ENCODE peak calls at places on chromosomes 3 and 15, in nine cellular contexts. One of them, this sample, is unnamed.
A peak's percentile ranks its signal among the peaks of the same experiment; 100 is the strongest.

GRCh38 chr3:195462308-195462610 is 19.4 kb upstream of the ACAP2 start:
- DNase-seq in sigmoid colon: no peak
- DNase-seq in A549: no peak
- DNase-seq in stomach: no peak
- DNase-seq in suprapubic skin: no peak
- DNase-seq in H54: no peak
- DNase-seq in transverse colon: peak; percentile 46
- DNase-seq in heart left ventricle: no peak
- DNase-seq in K562: no peak
- DNase-seq in this sample: no peak

GRCh38 chr15:73691398-73691797 is 7.2 kb downstream of the CD276 start:
- DNase-seq in K562: peak; percentile 29
- DNase-seq in heart left ventricle: peak; percentile 80
- DNase-seq in transverse colon: peak; percentile 52
- DNase-seq in H54: no peak
- DNase-seq in A549: no peak
- DNase-seq in sigmoid colon: peak; percentile 74
- DNase-seq in stomach: peak; percentile 70
- DNase-seq in suprapubic skin: peak; percentile 87
- DNase-seq in this sample: no peak

GRCh38 chr3:64148955-64149653 is 76.2 kb downstream of the PRICKLE2 start:
- DNase-seq in H54: no peak
- DNase-seq in stomach: no peak
- DNase-seq in A549: no peak
- DNase-seq in heart left ventricle: no peak
- DNase-seq in sigmoid colon: no peak
- DNase-seq in suprapubic skin: no peak
- DNase-seq in K562: no peak
- DNase-seq in transverse colon: no peak
- DNase-seq in this sample: no peak

GRCh38 chr3:84074767-84075166 is 884.0 kb upstream of the CADM2 start:
- DNase-seq in suprapubic skin: no peak
- DNase-seq in K562: no peak
- DNase-seq in stomach: no peak
- DNase-seq in A549: no peak
- DNase-seq in transverse colon: no peak
- DNase-seq in sigmoid colon: no peak
- DNase-seq in heart left ventricle: no peak
- DNase-seq in H54: no peak
- DNase-seq in this sample: no peak

GRCh38 chr3:169744332-169745054 is 20.4 kb downstream of the TERC start:
- DNase-seq in sigmoid colon: no peak
- DNase-seq in transverse colon: no peak
- DNase-seq in stomach: no peak
- DNase-seq in A549: no peak
- DNase-seq in K562: no peak
- DNase-seq in suprapubic skin: no peak
- DNase-seq in H54: no peak
- DNase-seq in heart left ventricle: no peak
- DNase-seq in this sample: no peak

GRCh38 chr15:80588801-80589200 is 106.3 kb upstream of the ABHD17C start:
- DNase-seq in suprapubic skin: no peak
- DNase-seq in stomach: peak; percentile 35
- DNase-seq in K562: no peak
- DNase-seq in heart left ventricle: no peak
- DNase-seq in H54: peak; percentile 34
- DNase-seq in A549: peak; percentile 90
- DNase-seq in transverse colon: no peak
- DNase-seq in sigmoid colon: no peak
- DNase-seq in this sample: peak; percentile 51

GRCh38 chr3:109922898-109923297 is 585.6 kb upstream of the DPPA4 start:
- DNase-seq in stomach: no peak
- DNase-seq in H54: no peak
- DNase-seq in suprapubic skin: no peak
- DNase-seq in heart left ventricle: no peak
- DNase-seq in sigmoid colon: no peak
- DNase-seq in transverse colon: no peak
- DNase-seq in K562: no peak
- DNase-seq in A549: no peak
- DNase-seq in this sample: no peak

GRCh38 chr3:49903451-49904424 is at the start of gene MST1R:
- DNase-seq in K562: peak; percentile 90
- DNase-seq in sigmoid colon: peak; percentile 84
- DNase-seq in stomach: peak; percentile 94
- DNase-seq in A549: peak; percentile 74
- DNase-seq in suprapubic skin: no peak
- DNase-seq in heart left ventricle: peak; percentile 76
- DNase-seq in H54: no peak
- DNase-seq in transverse colon: peak; percentile 94
- DNase-seq in this sample: peak; percentile 27

GRCh38 chr3:39267631-39268553 is 11.9 kb downstream of the CX3CR1 start:
- DNase-seq in A549: no peak
- DNase-seq in heart left ventricle: no peak
- DNase-seq in K562: no peak
- DNase-seq in stomach: no peak
- DNase-seq in suprapubic skin: no peak
- DNase-seq in H54: no peak
- DNase-seq in transverse colon: no peak
- DNase-seq in sigmoid colon: no peak
- DNase-seq in this sample: no peak

GRCh38 chr3:31960793-31961431 is 20.1 kb downstream of the OSBPL10 start:
- DNase-seq in suprapubic skin: no peak
- DNase-seq in stomach: no peak
- DNase-seq in K562: no peak
- DNase-seq in H54: no peak
- DNase-seq in A549: peak; percentile 76
- DNase-seq in sigmoid colon: no peak
- DNase-seq in heart left ventricle: no peak
- DNase-seq in transverse colon: no peak
- DNase-seq in this sample: peak; percentile 82

GRCh38 chr3:183475019-183475418 is 46.6 kb upstream of the MCF2L2 start:
- DNase-seq in stomach: no peak
- DNase-seq in K562: no peak
- DNase-seq in transverse colon: no peak
- DNase-seq in heart left ventricle: no peak
- DNase-seq in A549: no peak
- DNase-seq in H54: no peak
- DNase-seq in suprapubic skin: no peak
- DNase-seq in sigmoid colon: no peak
- DNase-seq in this sample: no peak

GRCh38 chr3:58164199-58164879 is 46.4 kb downstream of the DNASE1L3 start:
- DNase-seq in K562: no peak
- DNase-seq in A549: peak; percentile 93
- DNase-seq in H54: no peak
- DNase-seq in stomach: peak; percentile 92
- DNase-seq in sigmoid colon: peak; percentile 80
- DNase-seq in transverse colon: no peak
- DNase-seq in heart left ventricle: peak; percentile 91
- DNase-seq in suprapubic skin: no peak
- DNase-seq in this sample: no peak

GRCh38 chr3:13713396-13713795 is 164.5 kb downstream of the FBLN2 start:
- DNase-seq in suprapubic skin: peak; percentile 54
- DNase-seq in A549: no peak
- DNase-seq in K562: no peak
- DNase-seq in stomach: peak; percentile 16
- DNase-seq in heart left ventricle: no peak
- DNase-seq in transverse colon: no peak
- DNase-seq in H54: no peak
- DNase-seq in sigmoid colon: peak; percentile 46
- DNase-seq in this sample: no peak

GRCh38 chr3:170909129-170909903 is 879 bp upstream of the EIF5A2 start:
- DNase-seq in K562: no peak
- DNase-seq in suprapubic skin: no peak
- DNase-seq in A549: peak; percentile 66
- DNase-seq in H54: peak; percentile 33
- DNase-seq in sigmoid colon: peak; percentile 62
- DNase-seq in transverse colon: no peak
- DNase-seq in stomach: no peak
- DNase-seq in heart left ventricle: no peak
- DNase-seq in this sample: peak; percentile 69

GRCh38 chr15:101242160-101242998 is 9.5 kb downstream of the CHSY1 start:
- DNase-seq in sigmoid colon: no peak
- DNase-seq in suprapubic skin: no peak
- DNase-seq in H54: no peak
- DNase-seq in stomach: no peak
- DNase-seq in K562: no peak
- DNase-seq in transverse colon: peak; percentile 45
- DNase-seq in heart left ventricle: no peak
- DNase-seq in A549: no peak
- DNase-seq in this sample: no peak
- TF ChIP-seq POLR2A in sigmoid colon: no peak
- TF ChIP-seq POLR2A in suprapubic skin: no peak
- TF ChIP-seq POLR2A in H54: no peak
- TF ChIP-seq POLR2A in stomach: no peak
- TF ChIP-seq POLR2A in K562: no peak
- TF ChIP-seq POLR2A in transverse colon: no peak
- TF ChIP-seq POLR2A in heart left ventricle: no peak
- TF ChIP-seq POLR2A in A549: no peak
- TF ChIP-seq POLR2A in this sample: no peak

GRCh38 chr15:65835452-65835851 is 33.8 kb upstream of the RAB11A start:
- DNase-seq in sigmoid colon: no peak
- DNase-seq in H54: no peak
- DNase-seq in A549: no peak
- DNase-seq in K562: no peak
- DNase-seq in heart left ventricle: no peak
- DNase-seq in suprapubic skin: no peak
- DNase-seq in transverse colon: no peak
- DNase-seq in stomach: no peak
- DNase-seq in this sample: no peak

GRCh38 chr15:65829150-65829764 is 37.2 kb upstream of the DENND4A start:
- DNase-seq in A549: peak; percentile 60
- DNase-seq in stomach: no peak
- DNase-seq in H54: no peak
- DNase-seq in K562: peak; percentile 40
- DNase-seq in heart left ventricle: no peak
- DNase-seq in transverse colon: no peak
- DNase-seq in suprapubic skin: no peak
- DNase-seq in sigmoid colon: no peak
- DNase-seq in this sample: peak; percentile 33

GRCh38 chr15:65833501-65834220 is 35.6 kb upstream of the RAB11A start:
- DNase-seq in suprapubic skin: no peak
- DNase-seq in stomach: peak; percentile 43
- DNase-seq in K562: no peak
- DNase-seq in A549: no peak
- DNase-seq in sigmoid colon: no peak
- DNase-seq in transverse colon: peak; percentile 28
- DNase-seq in H54: no peak
- DNase-seq in heart left ventricle: peak; percentile 42
- DNase-seq in this sample: peak; percentile 29

GRCh38 chr15:65834603-65835282 is 34.5 kb upstream of the RAB11A start:
- DNase-seq in stomach: no peak
- DNase-seq in A549: no peak
- DNase-seq in suprapubic skin: no peak
- DNase-seq in heart left ventricle: no peak
- DNase-seq in transverse colon: no peak
- DNase-seq in H54: no peak
- DNase-seq in sigmoid colon: no peak
- DNase-seq in K562: no peak
- DNase-seq in this sample: no peak

DNA sequence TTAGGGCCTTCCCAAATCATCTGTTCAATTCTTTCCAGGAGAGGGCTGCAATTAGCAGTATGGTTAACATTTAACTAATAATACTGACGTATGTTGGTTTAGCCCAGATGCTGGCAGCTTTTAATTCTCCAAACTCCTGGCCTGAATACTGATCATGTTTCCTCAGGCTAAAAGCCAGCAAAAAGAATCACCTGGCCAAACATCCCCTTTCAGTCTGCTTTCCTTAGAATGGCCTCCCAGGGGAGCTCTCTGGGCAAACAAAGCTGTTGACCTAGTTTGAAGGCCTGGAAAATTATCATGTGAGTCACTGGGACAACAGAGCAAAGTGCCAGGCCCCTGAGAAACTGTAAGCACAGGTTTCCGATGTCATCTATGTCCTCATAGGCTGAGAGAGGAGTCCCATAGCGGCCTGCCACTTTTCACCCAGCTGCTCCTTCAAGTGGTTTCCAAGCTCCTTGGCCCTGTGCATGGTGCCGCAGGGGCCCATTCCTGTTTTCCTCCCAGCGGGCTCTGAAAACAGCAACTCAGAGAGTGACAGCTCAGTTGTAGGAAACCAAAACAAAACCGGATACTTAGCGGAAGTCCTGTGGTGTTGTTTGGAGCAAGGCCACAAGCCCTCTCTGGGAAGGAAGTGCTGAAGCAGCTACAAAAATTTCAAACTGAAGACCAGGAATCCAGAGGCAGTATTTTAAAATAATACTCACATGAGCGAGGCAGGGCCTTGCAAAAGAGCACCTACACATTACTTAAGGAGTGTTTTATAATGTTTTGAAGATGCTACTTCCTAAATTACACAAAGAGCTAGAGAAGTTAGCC is 36.5 kb upstream of the RAB11A start:
- DNase-seq in A549: peak; percentile 99
- DNase-seq in K562: peak; percentile 75
- DNase-seq in stomach: peak; percentile 89
- DNase-seq in suprapubic skin: peak; percentile 88
- DNase-seq in sigmoid colon: peak; percentile 95
- DNase-seq in H54: peak; percentile 62
- DNase-seq in heart left ventricle: peak; percentile 92
- DNase-seq in transverse colon: peak; percentile 82
- DNase-seq in this sample: peak; percentile 100
- TF ChIP-seq POLR2A in A549: no peak
- TF ChIP-seq POLR2A in K562: peak; percentile 61
- TF ChIP-seq POLR2A in stomach: no peak
- TF ChIP-seq POLR2A in suprapubic skin: no peak
- TF ChIP-seq POLR2A in sigmoid colon: no peak
- TF ChIP-seq POLR2A in H54: no peak
- TF ChIP-seq POLR2A in heart left ventricle: no peak
- TF ChIP-seq POLR2A in transverse colon: no peak
- TF ChIP-seq POLR2A in this sample: peak; percentile 88

DNA sequence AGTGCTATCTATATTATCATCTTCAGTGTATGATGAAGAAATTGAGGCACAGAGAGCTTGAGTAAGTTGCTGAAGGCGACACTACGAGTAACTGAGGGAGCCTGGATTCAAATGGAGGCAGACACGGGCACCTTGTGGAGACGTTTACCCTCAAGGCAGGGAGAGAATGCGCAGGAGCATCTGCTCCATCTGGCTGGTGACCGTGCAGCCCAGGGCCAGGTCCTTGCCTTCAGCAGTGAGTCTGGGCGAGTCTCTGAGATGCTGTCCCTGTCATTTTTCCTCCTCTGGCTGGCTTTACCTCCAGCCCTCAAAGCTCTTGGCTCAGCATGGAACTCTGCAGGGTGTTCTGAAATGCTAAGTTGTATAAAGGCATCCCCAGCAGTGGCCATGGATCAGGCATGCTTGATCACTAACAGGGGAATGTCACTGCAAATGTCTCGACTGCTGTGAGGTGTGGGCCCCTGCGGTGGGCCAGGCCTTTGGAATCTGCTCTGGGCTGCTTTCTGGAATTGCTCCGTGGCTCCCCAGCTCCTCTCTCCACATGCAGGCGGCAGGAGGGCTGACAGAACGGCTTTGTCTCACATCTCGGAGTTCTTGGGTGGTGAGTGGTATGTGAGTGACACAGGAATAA is 19.7 kb downstream of the SPSB4 start:
- DNase-seq in suprapubic skin: peak; percentile 55
- DNase-seq in A549: no peak
- DNase-seq in heart left ventricle: no peak
- DNase-seq in H54: no peak
- DNase-seq in K562: no peak
- DNase-seq in stomach: no peak
- DNase-seq in transverse colon: no peak
- DNase-seq in sigmoid colon: peak; percentile 33
- DNase-seq in this sample: no peak
- TF ChIP-seq POLR2A in suprapubic skin: no peak
- TF ChIP-seq POLR2A in A549: no peak
- TF ChIP-seq POLR2A in heart left ventricle: no peak
- TF ChIP-seq POLR2A in H54: no peak
- TF ChIP-seq POLR2A in K562: no peak
- TF ChIP-seq POLR2A in stomach: no peak
- TF ChIP-seq POLR2A in transverse colon: no peak
- TF ChIP-seq POLR2A in sigmoid colon: no peak
- TF ChIP-seq POLR2A in this sample: no peak

GRCh38 chr3:52817860-52818259 is 12.6 kb downstream of the ITIH4 start:
- DNase-seq in A549: no peak
- DNase-seq in stomach: no peak
- DNase-seq in sigmoid colon: no peak
- DNase-seq in K562: no peak
- DNase-seq in H54: no peak
- DNase-seq in transverse colon: no peak
- DNase-seq in heart left ventricle: no peak
- DNase-seq in suprapubic skin: no peak
- DNase-seq in this sample: no peak
- TF ChIP-seq POLR2A in A549: no peak
- TF ChIP-seq POLR2A in stomach: no peak
- TF ChIP-seq POLR2A in sigmoid colon: no peak
- TF ChIP-seq POLR2A in K562: no peak
- TF ChIP-seq POLR2A in H54: no peak
- TF ChIP-seq POLR2A in transverse colon: no peak
- TF ChIP-seq POLR2A in heart left ventricle: no peak
- TF ChIP-seq POLR2A in suprapubic skin: no peak
- TF ChIP-seq POLR2A in this sample: no peak

This sample was measured in HepG2.